ENCODE peak calls at places on chromosome 11, in nine cellular contexts. L is suprapubic skin, F is body of pancreas, M is pancreas, B is HAP-1, U is transverse colon, H is A673, I is esophagus squamous epithelium, Y is fibroblast of lung. J is an unnamed sample. For H3K9me3, the result is how much of the 10 kb centered on the place peaks cover.

GRCh38 chr11:108985611-108986279 is 320.9 kb downstream of the DDX10 start:
- DNase-seq in L (no peak), F (no peak), M (no peak), B (no peak), U (no peak), H (peak), I (no peak), Y (peak), J (peak)

GRCh38 chr11:12220305-12220704 is 109.9 kb downstream of the MICAL2 start:
- DNase-seq in L (no peak), F (peak), M (peak), B (no peak), U (peak), H (no peak), I (no peak), Y (no peak), J (no peak)

GRCh38 chr11:35246725-35247124 is 107.8 kb downstream of the CD44 start:
- DNase-seq in L (no peak), F (no peak), M (no peak), B (no peak), U (no peak), H (no peak), I (no peak), Y (peak), J (no peak)

GRCh38 chr11:116910378-116910777 is 73.0 kb upstream of the APOA1 start:
- DNase-seq in L (no peak), F (no peak), M (no peak), B (no peak), U (no peak), H (no peak), I (no peak), Y (peak), J (no peak)

GRCh38 chr11:129115652-129116585 is 76.2 kb downstream of the ARHGAP32 start:
- DNase-seq in L (no peak), F (no peak), M (no peak), B (no peak), U (no peak), H (no peak), I (no peak), Y (peak), J (no peak)

GRCh38 chr11:77322506-77322905 is 21.0 kb upstream of the GDPD4 start:
- DNase-seq in L (no peak), F (peak), M (peak), B (no peak), U (no peak), H (no peak), I (no peak), Y (peak), J (no peak)

GRCh38 chr11:33869511-33870422 is 22.1 kb downstream of the LMO2 start:
- DNase-seq in L (no peak), F (peak), M (peak), B (peak), U (peak), H (peak), I (no peak), Y (peak), J (peak)

GRCh38 chr11:107017433-107018227 is 646 bp downstream of the GUCY1A2 start:
- DNase-seq in L (peak), F (peak), M (peak), B (peak), U (no peak), H (peak), I (no peak), Y (peak), J (peak)

GRCh38 chr11:22138264-22138663 is 54.6 kb upstream of the ANO5 start:
- DNase-seq in L (no peak), F (no peak), M (no peak), B (no peak), U (no peak), H (no peak), I (no peak), Y (no peak), J (no peak)

GRCh38 chr11:35932641-35933571 is 11.0 kb upstream of the LDLRAD3 start:
- DNase-seq in L (no peak), F (no peak), M (no peak), B (no peak), U (no peak), H (no peak), I (no peak), Y (peak), J (no peak)

GRCh38 chr11:11987503-11988022 is 20.9 kb downstream of the DKK3 start:
- DNase-seq in L (no peak), F (no peak), M (no peak), B (no peak), U (no peak), H (peak), I (no peak), Y (peak), J (peak)

GRCh38 chr11:119538748-119539147 is 115.8 kb upstream of the THY1 start:
- DNase-seq in L (peak), F (no peak), M (peak), B (no peak), U (no peak), H (no peak), I (no peak), Y (no peak), J (no peak)

GRCh38 chr11:12019337-12019736 is 10.9 kb upstream of the DKK3 start:
- DNase-seq in L (no peak), F (no peak), M (no peak), B (no peak), U (no peak), H (no peak), I (no peak), Y (peak), J (peak)

GRCh38 chr11:7665473-7666291 is 7.6 kb downstream of the CYB5R2 start:
- DNase-seq in L (peak), F (peak), M (peak), B (peak), U (peak), H (peak), I (peak), Y (peak), J (peak)

GRCh38 chr11:79209540-79210266 is 231.1 kb downstream of the TENM4 start:
- DNase-seq in L (no peak), F (peak), M (no peak), B (no peak), U (no peak), H (no peak), I (no peak), Y (no peak), J (no peak)

GRCh38 chr11:30586251-30587144 is at the start of gene MPPED2:
- DNase-seq in L (peak), F (peak), M (peak), B (peak), U (peak), H (peak), I (no peak), Y (no peak), J (peak)

GRCh38 chr11:46293066-46293465 is 15.6 kb downstream of the CREB3L1 start:
- DNase-seq in L (no peak), F (no peak), M (no peak), B (no peak), U (no peak), H (no peak), I (no peak), Y (no peak), J (no peak)

GRCh38 chr11:114242032-114242431 is 54.2 kb upstream of the NNMT start:
- DNase-seq in L (no peak), F (no peak), M (no peak), B (no peak), U (no peak), H (no peak), I (no peak), Y (no peak), J (no peak)

GRCh38 chr11:76250520-76251222 is 44.4 kb upstream of the WNT11 start:
- DNase-seq in L (no peak), F (no peak), M (no peak), B (no peak), U (no peak), H (no peak), I (no peak), Y (no peak), J (no peak)

GRCh38 chr11:77250881-77251640 is 50.4 kb downstream of the GDPD4 start:
- DNase-seq in L (no peak), F (no peak), M (no peak), B (no peak), U (no peak), H (peak), I (no peak), Y (peak), J (no peak)

GRCh38 chr11:101848262-101848661 is 66.5 kb upstream of the CEP126 start:
- DNase-seq in L (no peak), F (no peak), M (no peak), B (peak), U (no peak), H (peak), I (no peak), Y (no peak), J (peak)

GRCh38 chr11:134412508-134413333 is 679 bp upstream of the B3GAT1 start:
- DNase-seq in L (no peak), F (no peak), M (no peak), B (peak), U (peak), H (peak), I (no peak), Y (no peak), J (no peak)

GRCh38 chr11:90414221-90414620 is 191.4 kb upstream of the CHORDC1 start:
- DNase-seq in L (no peak), F (no peak), M (no peak), B (no peak), U (no peak), H (no peak), I (no peak), Y (no peak), J (no peak)

GRCh38 chr11:74154621-74155281 is 16.1 kb downstream of the C2CD3 start:
- DNase-seq in L (no peak), F (no peak), M (no peak), B (no peak), U (no peak), H (no peak), I (no peak), Y (peak), J (no peak)

GRCh38 chr11:13210424-13210823 is 67.2 kb upstream of the BMAL1 start:
- DNase-seq in L (no peak), F (peak), M (peak), B (peak), U (peak), H (peak), I (no peak), Y (peak), J (peak)

GRCh38 chr11:12180257-12181205 is 70.1 kb downstream of the MICAL2 start:
- DNase-seq in L (no peak), F (no peak), M (no peak), B (no peak), U (no peak), H (no peak), I (no peak), Y (peak), J (peak)

GRCh38 chr11:88188251-88189030 is 13.2 kb upstream of the RAB38 start:
- DNase-seq in L (no peak), F (no peak), M (no peak), B (no peak), U (no peak), H (peak), I (no peak), Y (peak), J (no peak)

GRCh38 chr11:10893713-10894112 is 35.9 kb upstream of the ZBED5 start:
- DNase-seq in L (no peak), F (no peak), M (no peak), B (no peak), U (no peak), H (no peak), I (no peak), Y (peak), J (no peak)

GRCh38 chr11:109303342-109303741 is 118.6 kb upstream of the C11orf87 start:
- DNase-seq in L (no peak), F (no peak), M (no peak), B (no peak), U (no peak), H (no peak), I (no peak), Y (no peak), J (no peak)

GRCh38 chr11:67290801-67291200 is 1.7 kb downstream of the ANKRD13D start:
- DNase-seq in L (peak), F (no peak), M (no peak), B (no peak), U (no peak), H (no peak), I (no peak), Y (peak), J (no peak)

GRCh38 chr11:1258401-1259075 is 35.7 kb downstream of the MUC5B start:
- DNase-seq in L (no peak), F (no peak), M (no peak), B (no peak), U (no peak), H (no peak), I (no peak), Y (no peak), J (no peak)

GRCh38 chr11:36146437-36146836 is 142.8 kb downstream of the COMMD9 start:
- DNase-seq in L (no peak), F (no peak), M (no peak), B (no peak), U (no peak), H (no peak), I (no peak), Y (peak), J (no peak)

GRCh38 chr11:2660357-2660939 is 39.3 kb downstream of the KCNQ1OT1 start:
- DNase-seq in L (no peak), F (no peak), M (no peak), B (no peak), U (no peak), H (no peak), I (no peak), Y (no peak), J (no peak)
- H3K9me3 ChIP-seq in L (under half), F (under half), M (under half), B (under half), U (under half), H (half or more), I (under half), Y (under half), J (under half)

GRCh38 chr11:70948855-70949551 is 303.4 kb downstream of the SHANK2 start:
- DNase-seq in L (no peak), F (peak), M (peak), B (no peak), U (no peak), H (peak), I (no peak), Y (no peak), J (no peak)

GRCh38 chr11:70954471-70954870 is 297.9 kb downstream of the SHANK2 start:
- DNase-seq in L (no peak), F (no peak), M (no peak), B (no peak), U (no peak), H (no peak), I (no peak), Y (no peak), J (no peak)

GRCh38 chr11:70953720-70954119 is 298.7 kb downstream of the SHANK2 start:
- DNase-seq in L (no peak), F (no peak), M (no peak), B (no peak), U (no peak), H (no peak), I (no peak), Y (no peak), J (no peak)

GRCh38 chr11:70951139-70951804 is 301.1 kb downstream of the SHANK2 start:
- DNase-seq in L (no peak), F (no peak), M (no peak), B (no peak), U (no peak), H (peak), I (no peak), Y (no peak), J (no peak)

GRCh38 chr11:70952171-70952570 is 300.2 kb downstream of the SHANK2 start:
- DNase-seq in L (no peak), F (no peak), M (no peak), B (no peak), U (no peak), H (no peak), I (no peak), Y (no peak), J (no peak)
- H3K9me3 ChIP-seq in L (under half), F (under half), M (under half), B (under half), U (under half), H (under half), I (under half), Y (under half), J (under half)

GRCh38 chr11:23767576-23767975 is 729.3 kb upstream of the LUZP2 start:
- DNase-seq in L (no peak), F (no peak), M (no peak), B (no peak), U (no peak), H (no peak), I (no peak), Y (peak), J (no peak)
- H3K9me3 ChIP-seq in L (under half), F (under half), M (under half), B (under half), U (under half), H (under half), I (under half), Y (under half), J (under half)

GRCh38 chr11:98137437-98137836 is 883.3 kb upstream of the CNTN5 start:
- DNase-seq in L (no peak), F (no peak), M (no peak), B (no peak), U (no peak), H (no peak), I (no peak), Y (no peak), J (no peak)

GRCh38 chr11:98136357-98136756 is 884.4 kb upstream of the CNTN5 start:
- DNase-seq in L (no peak), F (no peak), M (no peak), B (no peak), U (no peak), H (no peak), I (no peak), Y (no peak), J (no peak)
- H3K9me3 ChIP-seq in L (under half), F (under half), M (under half), B (under half), U (under half), H (under half), I (under half), Y (under half), J (under half)